ENCODE peak calls at places on chromosomes 12 and 14, in nine cellular contexts. L is ovary; Q is stimulated activated CD4-positive, alpha-beta T cell treated with anti-CD3 and anti-CD28 coated beads, Interleukin-4, amount 100 ng/mL, for 24 hours; W is pons; G is substantia nigra; I is NCI-H2081; H is fibroblast of the conjunctiva; B is nephron progenitor cell; R is brain microvascular endothelial cell. N is an unnamed sample.
A peak's percentile ranks its signal among the peaks of the same experiment; 100 is the strongest.

GRCh38 chr12:114679452-114679875 is 4.5 kb downstream of the TBX3 start:
- DNase-seq in L (no peak), Q (no peak), W (no peak), G (no peak), I (no peak), H (no peak), B (no peak), R (no peak), N (no peak)

GRCh38 chr12:47876404-47876960 is 28.3 kb downstream of the VDR start:
- DNase-seq in L (no peak), Q (no peak), W (no peak), G (no peak), I (no peak), H (no peak), B (no peak), R (no peak), N (no peak)

GRCh38 chr14:55349565-55349964 is 62.1 kb downstream of the ATG14 start:
- DNase-seq in L (no peak), Q (no peak), W (no peak), G (no peak), I (no peak), H (no peak), B (peak; percentile 37), R (no peak), N (no peak)

GRCh38 chr14:61470261-61470953 is 149.0 kb downstream of the PRKCH start:
- DNase-seq in L (no peak), Q (no peak), W (no peak), G (no peak), I (peak; percentile 49), H (peak; percentile 96), B (peak; percentile 24), R (peak; percentile 94), N (no peak)

GRCh38 chr12:4628406-4628805 is 20.4 kb downstream of the AKAP3 start:
- DNase-seq in L (no peak), Q (no peak), W (no peak), G (no peak), I (no peak), H (no peak), B (no peak), R (no peak), N (no peak)

GRCh38 chr12:93237235-93237915 is 140.3 kb upstream of the NUDT4 start:
- DNase-seq in L (no peak), Q (no peak), W (no peak), G (no peak), I (no peak), H (peak; percentile 66), B (no peak), R (no peak), N (no peak)

GRCh38 chr14:98580131-98580678 is 691.8 kb downstream of the BCL11B start:
- DNase-seq in L (no peak), Q (peak; percentile 12), W (no peak), G (no peak), I (no peak), H (no peak), B (peak; percentile 53), R (no peak), N (no peak)

GRCh38 chr14:91906374-91906773 is 39.0 kb upstream of the TC2N start:
- DNase-seq in L (no peak), Q (no peak), W (no peak), G (no peak), I (no peak), H (no peak), B (no peak), R (no peak), N (no peak)

GRCh38 chr12:120909633-120910318 is 5.6 kb upstream of the SPPL3 start:
- DNase-seq in L (no peak), Q (no peak), W (no peak), G (no peak), I (no peak), H (no peak), B (no peak), R (no peak), N (no peak)

GRCh38 chr14:101819251-101819990 is 57.9 kb downstream of the PPP2R5C start:
- DNase-seq in L (no peak), Q (peak; percentile 60), W (no peak), G (no peak), I (no peak), H (no peak), B (no peak), R (no peak), N (no peak)

GRCh38 chr12:103368167-103368566 is 127.6 kb downstream of the C12orf42 start:
- DNase-seq in L (no peak), Q (no peak), W (no peak), G (no peak), I (no peak), H (no peak), B (no peak), R (no peak), N (no peak)

GRCh38 chr12:5708371-5708770 is 236.7 kb downstream of the ANO2 start:
- DNase-seq in L (no peak), Q (no peak), W (no peak), G (no peak), I (no peak), H (no peak), B (no peak), R (no peak), N (no peak)

GRCh38 chr14:80629606-80630005 is 311.9 kb downstream of the CEP128 start:
- DNase-seq in L (no peak), Q (no peak), W (no peak), G (no peak), I (no peak), H (no peak), B (no peak), R (no peak), N (no peak)

GRCh38 chr14:92108345-92109254 is 2.2 kb upstream of the ATXN3 start:
- DNase-seq in L (no peak), Q (peak; percentile 29), W (no peak), G (no peak), I (no peak), H (no peak), B (peak; percentile 27), R (no peak), N (no peak)

GRCh38 chr12:71652656-71653055 is 11.0 kb downstream of the ZFC3H1 start:
- DNase-seq in L (no peak), Q (no peak), W (no peak), G (no peak), I (no peak), H (peak; percentile 8), B (no peak), R (no peak), N (no peak)

GRCh38 chr12:100593490-100593889 is 20.0 kb downstream of the GAS2L3 start:
- DNase-seq in L (no peak), Q (no peak), W (no peak), G (no peak), I (no peak), H (no peak), B (no peak), R (peak; percentile 7), N (no peak)

GRCh38 chr14:54040851-54041250 is 84.2 kb upstream of the BMP4 start:
- DNase-seq in L (no peak), Q (no peak), W (no peak), G (no peak), I (no peak), H (no peak), B (no peak), R (no peak), N (no peak)

GRCh38 chr14:76863724-76864407 is 37.7 kb downstream of the LRRC74A start:
- DNase-seq in L (no peak), Q (no peak), W (peak; percentile 66), G (no peak), I (peak; percentile 41), H (no peak), B (no peak), R (no peak), N (no peak)

GRCh38 chr12:40566246-40566645 is 126.0 kb upstream of the CNTN1 start:
- DNase-seq in L (no peak), Q (no peak), W (peak; percentile 3), G (no peak), I (no peak), H (no peak), B (no peak), R (no peak), N (peak; percentile 62)

GRCh38 chr12:26853303-26854027 is 20.5 kb upstream of the ITPR2 start:
- DNase-seq in L (peak; percentile 51), Q (peak; percentile 74), W (peak; percentile 75), G (peak; percentile 14), I (peak; percentile 39), H (peak; percentile 51), B (peak; percentile 64), R (peak; percentile 52), N (peak; percentile 30)

GRCh38 chr14:90495357-90496276 is 98.8 kb downstream of the CALM1 start:
- DNase-seq in L (peak; percentile 68), Q (peak; percentile 46), W (no peak), G (no peak), I (no peak), H (peak; percentile 31), B (peak; percentile 86), R (peak; percentile 66), N (no peak)

GRCh38 chr14:102504302-102504950 is 5.2 kb downstream of the ANKRD9 start:
- DNase-seq in L (no peak), Q (no peak), W (no peak), G (no peak), I (no peak), H (no peak), B (peak; percentile 56), R (no peak), N (no peak)

GRCh38 chr14:61080591-61081010 is 99.6 kb downstream of the SLC38A6 start:
- DNase-seq in L (no peak), Q (no peak), W (no peak), G (no peak), I (no peak), H (peak; percentile 86), B (no peak), R (no peak), N (no peak)

GRCh38 chr14:103770902-103771301 is 55.3 kb downstream of the ZFYVE21 start:
- DNase-seq in L (no peak), Q (no peak), W (no peak), G (no peak), I (no peak), H (no peak), B (no peak), R (no peak), N (no peak)

GRCh38 chr12:50174971-50175715 is 8.0 kb upstream of the CERS5 start:
- DNase-seq in L (no peak), Q (peak; percentile 20), W (peak; percentile 86), G (no peak), I (peak; percentile 63), H (peak; percentile 77), B (peak; percentile 35), R (no peak), N (peak; percentile 9)

GRCh38 chr12:107474639-107475539 is 210.7 kb upstream of the PWP1 start:
- DNase-seq in L (no peak), Q (peak; percentile 10), W (no peak), G (no peak), I (no peak), H (no peak), B (no peak), R (no peak), N (no peak)

GRCh38 chr12:52613363-52614030 is 4.9 kb downstream of the KRT73 start:
- DNase-seq in L (no peak), Q (no peak), W (no peak), G (no peak), I (no peak), H (no peak), B (no peak), R (no peak), N (no peak)

GRCh38 chr14:103871596-103872480 is 24.5 kb upstream of the PPP1R13B start:
- DNase-seq in L (no peak), Q (peak; percentile 67), W (no peak), G (no peak), I (no peak), H (no peak), B (peak; percentile 66), R (no peak), N (no peak)

GRCh38 chr12:94649349-94650142 is 811 bp downstream of the TMCC3 start:
- DNase-seq in L (peak; percentile 63), Q (peak; percentile 19), W (peak; percentile 47), G (peak; percentile 38), I (no peak), H (no peak), B (peak; percentile 71), R (peak; percentile 26), N (no peak)

GRCh38 chr12:97048421-97049035 is 141.5 kb downstream of the NEDD1 start:
- DNase-seq in L (no peak), Q (no peak), W (no peak), G (no peak), I (no peak), H (no peak), B (no peak), R (no peak), N (no peak)

GRCh38 chr14:95490727-95491451 is 25.6 kb downstream of the SYNE3 start:
- DNase-seq in L (no peak), Q (no peak), W (peak; percentile 79), G (no peak), I (no peak), H (no peak), B (no peak), R (no peak), N (no peak)